ENCODE peak calls at places on chromosomes 5 and 9, in ten cellular contexts. One of them, this sample, is unnamed.

GRCh38 chr5:2169862-2170820 is 287.4 kb upstream of the IRX4 start:
- DNase-seq in kidney glomerular epithelial cell: no peak
- DNase-seq in activated CD4-positive, CD25-positive, alpha-beta regulatory T cell: no peak
- DNase-seq in left ventricle myocardium inferior: no peak
- DNase-seq in fibroblast of mammary gland: no peak
- DNase-seq in activated naive CD4-positive, alpha-beta T cell treated with anti-CD3 and anti-CD28 coated beads, Interleukin-2, amount 50 U/mL, for 16 hours: no peak
- DNase-seq in RWPE1: no peak
- DNase-seq in kidney epithelial cell: no peak
- DNase-seq in T47D: no peak
- DNase-seq in anterior cingulate cortex: no peak
- DNase-seq in this sample: peak

GRCh38 chr5:157476699-157477408 is 16.8 kb downstream of the NIPAL4 start:
- DNase-seq in activated naive CD4-positive, alpha-beta T cell treated with anti-CD3 and anti-CD28 coated beads, Interleukin-2, amount 50 U/mL, for 16 hours: no peak
- DNase-seq in RWPE1: peak
- DNase-seq in fibroblast of mammary gland: peak
- DNase-seq in left ventricle myocardium inferior: no peak
- DNase-seq in kidney epithelial cell: peak
- DNase-seq in T47D: peak
- DNase-seq in activated CD4-positive, CD25-positive, alpha-beta regulatory T cell: no peak
- DNase-seq in kidney glomerular epithelial cell: peak
- DNase-seq in anterior cingulate cortex: peak
- DNase-seq in this sample: no peak

GRCh38 chr9:138052635-138053320 is 175.2 kb downstream of the CACNA1B start:
- DNase-seq in kidney epithelial cell: no peak
- DNase-seq in kidney glomerular epithelial cell: no peak
- DNase-seq in RWPE1: no peak
- DNase-seq in anterior cingulate cortex: no peak
- DNase-seq in fibroblast of mammary gland: no peak
- DNase-seq in activated CD4-positive, CD25-positive, alpha-beta regulatory T cell: no peak
- DNase-seq in left ventricle myocardium inferior: no peak
- DNase-seq in activated naive CD4-positive, alpha-beta T cell treated with anti-CD3 and anti-CD28 coated beads, Interleukin-2, amount 50 U/mL, for 16 hours: no peak
- DNase-seq in T47D: no peak
- DNase-seq in this sample: no peak

GRCh38 chr5:123099514-123100151 is 10.6 kb downstream of the PRDM6 start:
- DNase-seq in T47D: peak
- DNase-seq in activated naive CD4-positive, alpha-beta T cell treated with anti-CD3 and anti-CD28 coated beads, Interleukin-2, amount 50 U/mL, for 16 hours: no peak
- DNase-seq in RWPE1: no peak
- DNase-seq in anterior cingulate cortex: no peak
- DNase-seq in left ventricle myocardium inferior: no peak
- DNase-seq in activated CD4-positive, CD25-positive, alpha-beta regulatory T cell: no peak
- DNase-seq in fibroblast of mammary gland: no peak
- DNase-seq in kidney glomerular epithelial cell: no peak
- DNase-seq in kidney epithelial cell: no peak
- DNase-seq in this sample: no peak

GRCh38 chr9:32351845-32352244 is 32.6 kb upstream of the ACO1 start:
- DNase-seq in activated naive CD4-positive, alpha-beta T cell treated with anti-CD3 and anti-CD28 coated beads, Interleukin-2, amount 50 U/mL, for 16 hours: no peak
- DNase-seq in kidney glomerular epithelial cell: no peak
- DNase-seq in left ventricle myocardium inferior: no peak
- DNase-seq in anterior cingulate cortex: no peak
- DNase-seq in activated CD4-positive, CD25-positive, alpha-beta regulatory T cell: no peak
- DNase-seq in kidney epithelial cell: no peak
- DNase-seq in fibroblast of mammary gland: no peak
- DNase-seq in T47D: no peak
- DNase-seq in RWPE1: no peak
- DNase-seq in this sample: no peak

GRCh38 chr9:122080986-122081385 is 12.1 kb downstream of the TTLL11 start:
- DNase-seq in left ventricle myocardium inferior: no peak
- DNase-seq in fibroblast of mammary gland: no peak
- DNase-seq in kidney epithelial cell: no peak
- DNase-seq in kidney glomerular epithelial cell: no peak
- DNase-seq in activated naive CD4-positive, alpha-beta T cell treated with anti-CD3 and anti-CD28 coated beads, Interleukin-2, amount 50 U/mL, for 16 hours: no peak
- DNase-seq in RWPE1: no peak
- DNase-seq in T47D: no peak
- DNase-seq in activated CD4-positive, CD25-positive, alpha-beta regulatory T cell: no peak
- DNase-seq in anterior cingulate cortex: no peak
- DNase-seq in this sample: no peak

GRCh38 chr5:69451941-69452652 is 37.2 kb downstream of the MARVELD2 start:
- DNase-seq in kidney glomerular epithelial cell: no peak
- DNase-seq in activated naive CD4-positive, alpha-beta T cell treated with anti-CD3 and anti-CD28 coated beads, Interleukin-2, amount 50 U/mL, for 16 hours: no peak
- DNase-seq in anterior cingulate cortex: no peak
- DNase-seq in T47D: no peak
- DNase-seq in RWPE1: no peak
- DNase-seq in kidney epithelial cell: no peak
- DNase-seq in fibroblast of mammary gland: peak
- DNase-seq in left ventricle myocardium inferior: no peak
- DNase-seq in activated CD4-positive, CD25-positive, alpha-beta regulatory T cell: no peak
- DNase-seq in this sample: no peak

GRCh38 chr9:2727966-2728613 is 10.8 kb downstream of the KCNV2 start:
- DNase-seq in T47D: no peak
- DNase-seq in kidney glomerular epithelial cell: peak
- DNase-seq in left ventricle myocardium inferior: no peak
- DNase-seq in activated naive CD4-positive, alpha-beta T cell treated with anti-CD3 and anti-CD28 coated beads, Interleukin-2, amount 50 U/mL, for 16 hours: no peak
- DNase-seq in anterior cingulate cortex: no peak
- DNase-seq in kidney epithelial cell: no peak
- DNase-seq in fibroblast of mammary gland: peak
- DNase-seq in activated CD4-positive, CD25-positive, alpha-beta regulatory T cell: no peak
- DNase-seq in RWPE1: no peak
- DNase-seq in this sample: no peak

GRCh38 chr9:71678999-71679398 is 89.3 kb downstream of the CEMIP2 start:
- DNase-seq in kidney epithelial cell: no peak
- DNase-seq in T47D: no peak
- DNase-seq in activated CD4-positive, CD25-positive, alpha-beta regulatory T cell: no peak
- DNase-seq in fibroblast of mammary gland: peak
- DNase-seq in RWPE1: no peak
- DNase-seq in kidney glomerular epithelial cell: no peak
- DNase-seq in left ventricle myocardium inferior: no peak
- DNase-seq in anterior cingulate cortex: no peak
- DNase-seq in activated naive CD4-positive, alpha-beta T cell treated with anti-CD3 and anti-CD28 coated beads, Interleukin-2, amount 50 U/mL, for 16 hours: no peak
- DNase-seq in this sample: no peak

GRCh38 chr5:171321447-171321846 is 12.4 kb downstream of the TLX3 start:
- DNase-seq in kidney glomerular epithelial cell: no peak
- DNase-seq in activated naive CD4-positive, alpha-beta T cell treated with anti-CD3 and anti-CD28 coated beads, Interleukin-2, amount 50 U/mL, for 16 hours: no peak
- DNase-seq in left ventricle myocardium inferior: no peak
- DNase-seq in activated CD4-positive, CD25-positive, alpha-beta regulatory T cell: no peak
- DNase-seq in anterior cingulate cortex: no peak
- DNase-seq in RWPE1: no peak
- DNase-seq in fibroblast of mammary gland: no peak
- DNase-seq in T47D: no peak
- DNase-seq in kidney epithelial cell: no peak
- DNase-seq in this sample: no peak

GRCh38 chr5:156759156-156759555 is 90.9 kb upstream of the PPP1R2B start:
- DNase-seq in activated CD4-positive, CD25-positive, alpha-beta regulatory T cell: no peak
- DNase-seq in T47D: no peak
- DNase-seq in activated naive CD4-positive, alpha-beta T cell treated with anti-CD3 and anti-CD28 coated beads, Interleukin-2, amount 50 U/mL, for 16 hours: no peak
- DNase-seq in kidney epithelial cell: no peak
- DNase-seq in anterior cingulate cortex: no peak
- DNase-seq in RWPE1: no peak
- DNase-seq in left ventricle myocardium inferior: peak
- DNase-seq in kidney glomerular epithelial cell: no peak
- DNase-seq in fibroblast of mammary gland: no peak
- DNase-seq in this sample: no peak

GRCh38 chr5:123180676-123181393 is 91.8 kb downstream of the PRDM6 start:
- DNase-seq in T47D: no peak
- DNase-seq in fibroblast of mammary gland: no peak
- DNase-seq in kidney glomerular epithelial cell: no peak
- DNase-seq in left ventricle myocardium inferior: no peak
- DNase-seq in anterior cingulate cortex: no peak
- DNase-seq in kidney epithelial cell: no peak
- DNase-seq in activated naive CD4-positive, alpha-beta T cell treated with anti-CD3 and anti-CD28 coated beads, Interleukin-2, amount 50 U/mL, for 16 hours: no peak
- DNase-seq in activated CD4-positive, CD25-positive, alpha-beta regulatory T cell: no peak
- DNase-seq in RWPE1: no peak
- DNase-seq in this sample: no peak

GRCh38 chr9:133119461-133120342 is 1.3 kb downstream of the RALGDS start:
- DNase-seq in T47D: no peak
- DNase-seq in anterior cingulate cortex: peak
- DNase-seq in fibroblast of mammary gland: peak
- DNase-seq in RWPE1: peak
- DNase-seq in kidney glomerular epithelial cell: no peak
- DNase-seq in kidney epithelial cell: no peak
- DNase-seq in activated CD4-positive, CD25-positive, alpha-beta regulatory T cell: no peak
- DNase-seq in left ventricle myocardium inferior: peak
- DNase-seq in activated naive CD4-positive, alpha-beta T cell treated with anti-CD3 and anti-CD28 coated beads, Interleukin-2, amount 50 U/mL, for 16 hours: no peak
- DNase-seq in this sample: peak

GRCh38 chr5:15003511-15003920 is 131.9 kb upstream of the ANKH start:
- DNase-seq in T47D: peak
- DNase-seq in kidney epithelial cell: peak
- DNase-seq in left ventricle myocardium inferior: peak
- DNase-seq in anterior cingulate cortex: peak
- DNase-seq in RWPE1: peak
- DNase-seq in fibroblast of mammary gland: peak
- DNase-seq in kidney glomerular epithelial cell: peak
- DNase-seq in activated naive CD4-positive, alpha-beta T cell treated with anti-CD3 and anti-CD28 coated beads, Interleukin-2, amount 50 U/mL, for 16 hours: peak
- DNase-seq in activated CD4-positive, CD25-positive, alpha-beta regulatory T cell: peak
- DNase-seq in this sample: peak

GRCh38 chr9:133375116-133375723 is 640 bp downstream of the SURF4 start:
- DNase-seq in fibroblast of mammary gland: peak
- DNase-seq in kidney glomerular epithelial cell: no peak
- DNase-seq in left ventricle myocardium inferior: no peak
- DNase-seq in activated naive CD4-positive, alpha-beta T cell treated with anti-CD3 and anti-CD28 coated beads, Interleukin-2, amount 50 U/mL, for 16 hours: no peak
- DNase-seq in anterior cingulate cortex: no peak
- DNase-seq in activated CD4-positive, CD25-positive, alpha-beta regulatory T cell: no peak
- DNase-seq in RWPE1: peak
- DNase-seq in T47D: peak
- DNase-seq in kidney epithelial cell: no peak
- DNase-seq in this sample: no peak

GRCh38 chr9:2307480-2307879 is 292.3 kb downstream of the SMARCA2 start:
- DNase-seq in anterior cingulate cortex: no peak
- DNase-seq in RWPE1: no peak
- DNase-seq in activated CD4-positive, CD25-positive, alpha-beta regulatory T cell: no peak
- DNase-seq in T47D: no peak
- DNase-seq in activated naive CD4-positive, alpha-beta T cell treated with anti-CD3 and anti-CD28 coated beads, Interleukin-2, amount 50 U/mL, for 16 hours: no peak
- DNase-seq in left ventricle myocardium inferior: no peak
- DNase-seq in fibroblast of mammary gland: peak
- DNase-seq in kidney epithelial cell: no peak
- DNase-seq in kidney glomerular epithelial cell: no peak
- DNase-seq in this sample: no peak

GRCh38 chr5:1865486-1865885 is 17.2 kb downstream of the IRX4 start:
- DNase-seq in kidney glomerular epithelial cell: no peak
- DNase-seq in activated naive CD4-positive, alpha-beta T cell treated with anti-CD3 and anti-CD28 coated beads, Interleukin-2, amount 50 U/mL, for 16 hours: no peak
- DNase-seq in activated CD4-positive, CD25-positive, alpha-beta regulatory T cell: no peak
- DNase-seq in left ventricle myocardium inferior: no peak
- DNase-seq in anterior cingulate cortex: no peak
- DNase-seq in fibroblast of mammary gland: no peak
- DNase-seq in RWPE1: no peak
- DNase-seq in kidney epithelial cell: no peak
- DNase-seq in T47D: no peak
- DNase-seq in this sample: no peak

GRCh38 chr9:129225815-129226214 is 47.8 kb upstream of the IER5L start:
- DNase-seq in RWPE1: peak
- DNase-seq in kidney glomerular epithelial cell: no peak
- DNase-seq in fibroblast of mammary gland: peak
- DNase-seq in left ventricle myocardium inferior: peak
- DNase-seq in kidney epithelial cell: no peak
- DNase-seq in activated CD4-positive, CD25-positive, alpha-beta regulatory T cell: no peak
- DNase-seq in activated naive CD4-positive, alpha-beta T cell treated with anti-CD3 and anti-CD28 coated beads, Interleukin-2, amount 50 U/mL, for 16 hours: peak
- DNase-seq in anterior cingulate cortex: no peak
- DNase-seq in T47D: no peak
- DNase-seq in this sample: peak

This sample was measured in Right ventricle myocardium superior.